ENCODE peak calls at places on chromosomes 1 and 21, in nine cellular contexts. One of them, this sample, is unnamed. For H3K27me3, the result is how much of the 10 kb centered on the place peaks cover.

GRCh38 chr21:45027241-45028196 is 46.9 kb upstream of the ADARB1 start:
- DNase-seq in WERI-Rb-1: no peak
- DNase-seq in uterus: no peak
- DNase-seq in left lung: peak
- DNase-seq in PC-3: no peak
- DNase-seq in AG04450: no peak
- DNase-seq in upper lobe of left lung: peak
- DNase-seq in thoracic aorta: no peak
- DNase-seq in HCT116: no peak
- DNase-seq in this sample: no peak

GRCh38 chr1:241822846-241823245 is 25.2 kb upstream of the EXO1 start:
- DNase-seq in upper lobe of left lung: no peak
- DNase-seq in uterus: no peak
- DNase-seq in HCT116: no peak
- DNase-seq in WERI-Rb-1: no peak
- DNase-seq in AG04450: no peak
- DNase-seq in thoracic aorta: no peak
- DNase-seq in left lung: no peak
- DNase-seq in PC-3: no peak
- DNase-seq in this sample: no peak

GRCh38 chr1:161473363-161473762 is 31.9 kb upstream of the FCGR2A start:
- DNase-seq in thoracic aorta: no peak
- DNase-seq in upper lobe of left lung: no peak
- DNase-seq in PC-3: peak
- DNase-seq in left lung: no peak
- DNase-seq in uterus: no peak
- DNase-seq in HCT116: no peak
- DNase-seq in WERI-Rb-1: no peak
- DNase-seq in AG04450: no peak
- DNase-seq in this sample: no peak

GRCh38 chr1:21024918-21025317 is 151.8 kb downstream of the EIF4G3 start:
- DNase-seq in left lung: no peak
- DNase-seq in AG04450: no peak
- DNase-seq in WERI-Rb-1: peak
- DNase-seq in PC-3: no peak
- DNase-seq in upper lobe of left lung: no peak
- DNase-seq in uterus: no peak
- DNase-seq in thoracic aorta: no peak
- DNase-seq in HCT116: no peak
- DNase-seq in this sample: no peak

GRCh38 chr1:23548704-23549143 is 10.6 kb downstream of the ID3 start:
- DNase-seq in WERI-Rb-1: no peak
- DNase-seq in AG04450: no peak
- DNase-seq in upper lobe of left lung: no peak
- DNase-seq in thoracic aorta: no peak
- DNase-seq in left lung: no peak
- DNase-seq in HCT116: no peak
- DNase-seq in PC-3: no peak
- DNase-seq in uterus: peak
- DNase-seq in this sample: no peak

GRCh38 chr1:156123356-156124196 is 9.1 kb downstream of the LMNA start:
- DNase-seq in HCT116: peak
- DNase-seq in AG04450: peak
- DNase-seq in left lung: peak
- DNase-seq in upper lobe of left lung: peak
- DNase-seq in WERI-Rb-1: peak
- DNase-seq in uterus: peak
- DNase-seq in PC-3: peak
- DNase-seq in thoracic aorta: peak
- DNase-seq in this sample: no peak

GRCh38 chr1:82392513-82392912 is 591.8 kb downstream of the ADGRL2 start:
- DNase-seq in left lung: no peak
- DNase-seq in PC-3: peak
- DNase-seq in uterus: no peak
- DNase-seq in thoracic aorta: no peak
- DNase-seq in WERI-Rb-1: no peak
- DNase-seq in upper lobe of left lung: no peak
- DNase-seq in HCT116: no peak
- DNase-seq in AG04450: no peak
- DNase-seq in this sample: no peak

GRCh38 chr1:50350421-50350820 is 72.8 kb downstream of the DMRTA2 start:
- DNase-seq in thoracic aorta: no peak
- DNase-seq in PC-3: no peak
- DNase-seq in HCT116: no peak
- DNase-seq in upper lobe of left lung: no peak
- DNase-seq in WERI-Rb-1: no peak
- DNase-seq in uterus: no peak
- DNase-seq in left lung: no peak
- DNase-seq in AG04450: no peak
- DNase-seq in this sample: no peak

GRCh38 chr1:205963756-205964155 is 20.5 kb upstream of the SLC26A9 start:
- DNase-seq in left lung: no peak
- DNase-seq in thoracic aorta: no peak
- DNase-seq in AG04450: no peak
- DNase-seq in HCT116: no peak
- DNase-seq in WERI-Rb-1: no peak
- DNase-seq in PC-3: no peak
- DNase-seq in uterus: no peak
- DNase-seq in upper lobe of left lung: no peak
- DNase-seq in this sample: no peak

GRCh38 chr1:205963352-205963751 is 20.1 kb upstream of the SLC26A9 start:
- DNase-seq in WERI-Rb-1: no peak
- DNase-seq in HCT116: no peak
- DNase-seq in PC-3: peak
- DNase-seq in upper lobe of left lung: no peak
- DNase-seq in left lung: no peak
- DNase-seq in uterus: no peak
- DNase-seq in thoracic aorta: no peak
- DNase-seq in AG04450: no peak
- DNase-seq in this sample: no peak

GRCh38 chr1:205961405-205961804 is 18.1 kb upstream of the SLC26A9 start:
- DNase-seq in left lung: peak
- DNase-seq in HCT116: no peak
- DNase-seq in AG04450: no peak
- DNase-seq in upper lobe of left lung: peak
- DNase-seq in uterus: no peak
- DNase-seq in WERI-Rb-1: peak
- DNase-seq in thoracic aorta: no peak
- DNase-seq in PC-3: no peak
- DNase-seq in this sample: no peak

GRCh38 chr1:205961970-205962820 is 18.9 kb upstream of the SLC26A9 start:
- DNase-seq in PC-3: peak
- DNase-seq in left lung: peak
- DNase-seq in thoracic aorta: no peak
- DNase-seq in AG04450: no peak
- DNase-seq in HCT116: no peak
- DNase-seq in uterus: no peak
- DNase-seq in upper lobe of left lung: peak
- DNase-seq in WERI-Rb-1: no peak
- DNase-seq in this sample: no peak

DNA sequence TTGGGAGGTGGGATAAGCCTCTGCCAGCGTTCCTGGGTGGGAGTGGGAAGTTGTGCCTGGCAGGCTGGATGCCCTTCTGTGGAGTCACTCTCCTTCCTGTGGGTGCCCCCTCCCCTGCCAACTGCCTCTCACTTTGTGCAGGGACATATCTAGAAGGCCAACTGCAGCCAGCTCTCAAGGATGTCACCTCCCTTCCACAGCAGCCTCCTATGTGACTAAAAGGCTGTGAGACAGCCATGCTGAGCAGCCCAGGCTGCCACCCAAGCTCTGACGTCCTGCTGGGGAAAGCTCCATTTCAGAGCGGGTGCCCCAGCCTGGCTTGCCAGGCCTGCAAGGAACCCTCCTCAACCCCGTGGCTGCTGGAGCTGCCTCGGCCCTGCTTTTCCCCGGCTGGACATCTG is 19.6 kb upstream of the SLC26A9 start:
- DNase-seq in left lung: no peak
- DNase-seq in AG04450: no peak
- DNase-seq in WERI-Rb-1: no peak
- DNase-seq in thoracic aorta: no peak
- DNase-seq in uterus: no peak
- DNase-seq in HCT116: no peak
- DNase-seq in PC-3: no peak
- DNase-seq in upper lobe of left lung: no peak
- DNase-seq in this sample: no peak
- H3K27ac ChIP-seq in left lung: peak
- H3K27ac ChIP-seq in AG04450: no peak
- H3K27ac ChIP-seq in WERI-Rb-1: no peak
- H3K27ac ChIP-seq in thoracic aorta: no peak
- H3K27ac ChIP-seq in uterus: no peak
- H3K27ac ChIP-seq in HCT116: no peak
- H3K27ac ChIP-seq in PC-3: no peak
- H3K27ac ChIP-seq in upper lobe of left lung: peak
- H3K27ac ChIP-seq in this sample: no peak

GRCh38 chr1:234320549-234320948 is 52.7 kb upstream of the COA6 start:
- DNase-seq in WERI-Rb-1: no peak
- DNase-seq in PC-3: no peak
- DNase-seq in AG04450: no peak
- DNase-seq in thoracic aorta: no peak
- DNase-seq in upper lobe of left lung: no peak
- DNase-seq in HCT116: no peak
- DNase-seq in uterus: no peak
- DNase-seq in left lung: no peak
- DNase-seq in this sample: no peak

GRCh38 chr1:234321211-234321610 is 52.0 kb upstream of the COA6 start:
- DNase-seq in upper lobe of left lung: no peak
- DNase-seq in PC-3: no peak
- DNase-seq in thoracic aorta: no peak
- DNase-seq in uterus: no peak
- DNase-seq in left lung: no peak
- DNase-seq in WERI-Rb-1: no peak
- DNase-seq in HCT116: no peak
- DNase-seq in AG04450: no peak
- DNase-seq in this sample: no peak

GRCh38 chr1:234324668-234325225 is 48.5 kb upstream of the COA6 start:
- DNase-seq in WERI-Rb-1: no peak
- DNase-seq in thoracic aorta: no peak
- DNase-seq in AG04450: no peak
- DNase-seq in upper lobe of left lung: no peak
- DNase-seq in PC-3: no peak
- DNase-seq in uterus: no peak
- DNase-seq in HCT116: no peak
- DNase-seq in left lung: no peak
- DNase-seq in this sample: no peak

GRCh38 chr1:234322097-234322496 is 51.2 kb upstream of the COA6 start:
- DNase-seq in HCT116: no peak
- DNase-seq in WERI-Rb-1: no peak
- DNase-seq in left lung: no peak
- DNase-seq in AG04450: no peak
- DNase-seq in thoracic aorta: no peak
- DNase-seq in upper lobe of left lung: no peak
- DNase-seq in uterus: no peak
- DNase-seq in PC-3: no peak
- DNase-seq in this sample: no peak

GRCh38 chr1:234322979-234323378 is 50.3 kb upstream of the COA6 start:
- DNase-seq in PC-3: peak
- DNase-seq in WERI-Rb-1: peak
- DNase-seq in AG04450: no peak
- DNase-seq in HCT116: peak
- DNase-seq in upper lobe of left lung: peak
- DNase-seq in uterus: no peak
- DNase-seq in thoracic aorta: no peak
- DNase-seq in left lung: no peak
- DNase-seq in this sample: peak
- TF ChIP-seq CTCF in PC-3: peak
- TF ChIP-seq CTCF in WERI-Rb-1: peak
- TF ChIP-seq CTCF in AG04450: peak
- TF ChIP-seq CTCF in HCT116: no peak
- TF ChIP-seq CTCF in upper lobe of left lung: no peak
- TF ChIP-seq CTCF in uterus: no peak
- TF ChIP-seq CTCF in thoracic aorta: no peak
- TF ChIP-seq CTCF in left lung: peak
- TF ChIP-seq CTCF in this sample: peak

GRCh38 chr1:46757956-46758304 is 39.0 kb upstream of the EFCAB14 start:
- DNase-seq in WERI-Rb-1: no peak
- DNase-seq in HCT116: no peak
- DNase-seq in thoracic aorta: no peak
- DNase-seq in uterus: no peak
- DNase-seq in PC-3: no peak
- DNase-seq in upper lobe of left lung: no peak
- DNase-seq in left lung: no peak
- DNase-seq in AG04450: no peak
- DNase-seq in this sample: no peak

GRCh38 chr1:46757256-46757955 is 38.5 kb upstream of the EFCAB14 start:
- DNase-seq in HCT116: no peak
- DNase-seq in left lung: peak
- DNase-seq in uterus: no peak
- DNase-seq in WERI-Rb-1: peak
- DNase-seq in PC-3: peak
- DNase-seq in upper lobe of left lung: peak
- DNase-seq in AG04450: no peak
- DNase-seq in thoracic aorta: no peak
- DNase-seq in this sample: no peak

GRCh38 chr1:46753985-46754384 is 35.1 kb upstream of the EFCAB14 start:
- DNase-seq in thoracic aorta: no peak
- DNase-seq in upper lobe of left lung: no peak
- DNase-seq in uterus: no peak
- DNase-seq in left lung: no peak
- DNase-seq in PC-3: no peak
- DNase-seq in WERI-Rb-1: no peak
- DNase-seq in HCT116: no peak
- DNase-seq in AG04450: no peak
- DNase-seq in this sample: no peak

GRCh38 chr1:46749921-46750404 is 31.0 kb upstream of the EFCAB14 start:
- DNase-seq in PC-3: peak
- DNase-seq in upper lobe of left lung: no peak
- DNase-seq in WERI-Rb-1: no peak
- DNase-seq in left lung: no peak
- DNase-seq in HCT116: no peak
- DNase-seq in thoracic aorta: no peak
- DNase-seq in uterus: no peak
- DNase-seq in AG04450: no peak
- DNase-seq in this sample: no peak

GRCh38 chr1:46755121-46755520 is 36.2 kb upstream of the EFCAB14 start:
- DNase-seq in HCT116: no peak
- DNase-seq in WERI-Rb-1: no peak
- DNase-seq in upper lobe of left lung: no peak
- DNase-seq in left lung: no peak
- DNase-seq in thoracic aorta: no peak
- DNase-seq in AG04450: no peak
- DNase-seq in PC-3: no peak
- DNase-seq in uterus: no peak
- DNase-seq in this sample: no peak
- H3K27me3 ChIP-seq in HCT116: under half
- H3K27me3 ChIP-seq in WERI-Rb-1: under half
- H3K27me3 ChIP-seq in upper lobe of left lung: under half
- H3K27me3 ChIP-seq in left lung: under half
- H3K27me3 ChIP-seq in thoracic aorta: under half
- H3K27me3 ChIP-seq in AG04450: under half
- H3K27me3 ChIP-seq in PC-3: under half
- H3K27me3 ChIP-seq in uterus: under half
- H3K27me3 ChIP-seq in this sample: under half

GRCh38 chr1:12142891-12143630 is 23.7 kb upstream of the TNFRSF1B start:
- DNase-seq in WERI-Rb-1: no peak
- DNase-seq in PC-3: no peak
- DNase-seq in uterus: no peak
- DNase-seq in AG04450: no peak
- DNase-seq in upper lobe of left lung: peak
- DNase-seq in thoracic aorta: no peak
- DNase-seq in left lung: peak
- DNase-seq in HCT116: no peak
- DNase-seq in this sample: no peak

GRCh38 chr1:12144969-12145368 is 21.8 kb upstream of the TNFRSF1B start:
- DNase-seq in PC-3: no peak
- DNase-seq in left lung: no peak
- DNase-seq in uterus: no peak
- DNase-seq in AG04450: no peak
- DNase-seq in WERI-Rb-1: no peak
- DNase-seq in thoracic aorta: no peak
- DNase-seq in upper lobe of left lung: no peak
- DNase-seq in HCT116: no peak
- DNase-seq in this sample: no peak

GRCh38 chr1:12142141-12142823 is 24.5 kb upstream of the TNFRSF1B start:
- DNase-seq in HCT116: no peak
- DNase-seq in uterus: no peak
- DNase-seq in PC-3: no peak
- DNase-seq in thoracic aorta: no peak
- DNase-seq in WERI-Rb-1: no peak
- DNase-seq in AG04450: no peak
- DNase-seq in left lung: no peak
- DNase-seq in upper lobe of left lung: no peak
- DNase-seq in this sample: no peak

GRCh38 chr1:12144236-12144635 is 22.6 kb upstream of the TNFRSF1B start:
- DNase-seq in PC-3: no peak
- DNase-seq in WERI-Rb-1: no peak
- DNase-seq in uterus: no peak
- DNase-seq in HCT116: no peak
- DNase-seq in AG04450: no peak
- DNase-seq in left lung: no peak
- DNase-seq in thoracic aorta: no peak
- DNase-seq in upper lobe of left lung: peak
- DNase-seq in this sample: no peak

GRCh38 chr1:12143631-12144155 is 23.1 kb upstream of the TNFRSF1B start:
- DNase-seq in HCT116: no peak
- DNase-seq in upper lobe of left lung: peak
- DNase-seq in WERI-Rb-1: no peak
- DNase-seq in left lung: peak
- DNase-seq in PC-3: peak
- DNase-seq in uterus: peak
- DNase-seq in AG04450: peak
- DNase-seq in thoracic aorta: peak
- DNase-seq in this sample: no peak
- H3K27ac ChIP-seq in HCT116: no peak
- H3K27ac ChIP-seq in upper lobe of left lung: peak
- H3K27ac ChIP-seq in WERI-Rb-1: no peak
- H3K27ac ChIP-seq in left lung: peak
- H3K27ac ChIP-seq in PC-3: peak
- H3K27ac ChIP-seq in uterus: peak
- H3K27ac ChIP-seq in AG04450: peak
- H3K27ac ChIP-seq in thoracic aorta: peak
- H3K27ac ChIP-seq in this sample: no peak